ENCODE peak calls at places on chromosomes 16 and 17, in five cellular contexts. One of them, this sample, is unnamed.

GRCh38 chr16:66845791-66846221 is 1.6 kb downstream of the CA7 start:
- DNase-seq in GM12878: no peak
- DNase-seq in A549: no peak
- DNase-seq in HepG2: no peak
- DNase-seq in K562: no peak
- DNase-seq in this sample: no peak

GRCh38 chr17:76161619-76162222 is 20.7 kb upstream of the FOXJ1 start:
- DNase-seq in GM12878: no peak
- DNase-seq in A549: no peak
- DNase-seq in HepG2: no peak
- DNase-seq in K562: peak; percentile 43
- DNase-seq in this sample: no peak

GRCh38 chr16:89446136-89446974 is 44.0 kb downstream of the ANKRD11 start:
- DNase-seq in GM12878: no peak
- DNase-seq in A549: no peak
- DNase-seq in HepG2: no peak
- DNase-seq in K562: no peak
- DNase-seq in this sample: no peak

GRCh38 chr16:35639233-35640205 is 2180.1 kb downstream of the TP53TG3F start:
- DNase-seq in GM12878: no peak
- DNase-seq in A549: no peak
- DNase-seq in HepG2: no peak
- DNase-seq in K562: no peak
- DNase-seq in this sample: no peak

GRCh38 chr16:34050787-34051320 is 591.4 kb downstream of the TP53TG3F start:
- DNase-seq in GM12878: no peak
- DNase-seq in A549: no peak
- DNase-seq in HepG2: no peak
- DNase-seq in K562: no peak
- DNase-seq in this sample: no peak

GRCh38 chr16:64481497-64481896 is 640.4 kb downstream of the CDH11 start:
- DNase-seq in GM12878: no peak
- DNase-seq in A549: no peak
- DNase-seq in HepG2: no peak
- DNase-seq in K562: no peak
- DNase-seq in this sample: no peak

GRCh38 chr17:48060249-48060648 is 12.1 kb downstream of the NFE2L1 start:
- DNase-seq in GM12878: no peak
- DNase-seq in A549: no peak
- DNase-seq in HepG2: no peak
- DNase-seq in K562: peak; percentile 17
- DNase-seq in this sample: no peak

GRCh38 chr17:61366715-61367413 is 32.8 kb upstream of the TBX2 start:
- DNase-seq in GM12878: no peak
- DNase-seq in A549: no peak
- DNase-seq in HepG2: peak; percentile 96
- DNase-seq in K562: no peak
- DNase-seq in this sample: no peak

GRCh38 chr17:31385428-31386285 is 5.8 kb upstream of the RAB11FIP4 start:
- DNase-seq in GM12878: no peak
- DNase-seq in A549: no peak
- DNase-seq in HepG2: no peak
- DNase-seq in K562: no peak
- DNase-seq in this sample: peak; percentile 30

GRCh38 chr16:57477531-57478202 is 8.6 kb downstream of the DOK4 start:
- DNase-seq in GM12878: no peak
- DNase-seq in A549: no peak
- DNase-seq in HepG2: no peak
- DNase-seq in K562: no peak
- DNase-seq in this sample: no peak

GRCh38 chr17:69501591-69502468 is 87.3 kb downstream of the MAP2K6 start:
- DNase-seq in GM12878: no peak
- DNase-seq in A549: peak; percentile 37
- DNase-seq in HepG2: peak; percentile 78
- DNase-seq in K562: no peak
- DNase-seq in this sample: no peak

GRCh38 chr17:40825596-40825995 is 3.2 kb upstream of the KRT10 start:
- DNase-seq in GM12878: no peak
- DNase-seq in A549: no peak
- DNase-seq in HepG2: no peak
- DNase-seq in K562: no peak
- DNase-seq in this sample: no peak

GRCh38 chr16:74909665-74910064 is 75.3 kb downstream of the WDR59 start:
- DNase-seq in GM12878: no peak
- DNase-seq in A549: no peak
- DNase-seq in HepG2: no peak
- DNase-seq in K562: no peak
- DNase-seq in this sample: no peak

GRCh38 chr17:31515226-31515759 is 123.8 kb downstream of the RAB11FIP4 start:
- DNase-seq in GM12878: no peak
- DNase-seq in A549: no peak
- DNase-seq in HepG2: no peak
- DNase-seq in K562: no peak
- DNase-seq in this sample: no peak

GRCh38 chr17:32111141-32111771 is 31.0 kb upstream of the RHOT1 start:
- DNase-seq in GM12878: no peak
- DNase-seq in A549: no peak
- DNase-seq in HepG2: peak; percentile 52
- DNase-seq in K562: peak; percentile 46
- DNase-seq in this sample: peak; percentile 76

GRCh38 chr16:31008154-31008950 is 2.1 kb downstream of the STX1B start:
- DNase-seq in GM12878: no peak
- DNase-seq in A549: no peak
- DNase-seq in HepG2: no peak
- DNase-seq in K562: no peak
- DNase-seq in this sample: no peak

GRCh38 chr17:56676807-56677206 is 83.3 kb downstream of the NOG start:
- DNase-seq in GM12878: no peak
- DNase-seq in A549: no peak
- DNase-seq in HepG2: no peak
- DNase-seq in K562: no peak
- DNase-seq in this sample: no peak

GRCh38 chr17:49108318-49108717 is 24.3 kb upstream of the B4GALNT2 start:
- DNase-seq in GM12878: no peak
- DNase-seq in A549: peak; percentile 62
- DNase-seq in HepG2: no peak
- DNase-seq in K562: no peak
- DNase-seq in this sample: no peak

GRCh38 chr17:81976332-81977210 is 858 bp upstream of the ASPSCR1 start:
- DNase-seq in GM12878: no peak
- DNase-seq in A549: no peak
- DNase-seq in HepG2: no peak
- DNase-seq in K562: peak; percentile 48
- DNase-seq in this sample: peak; percentile 62

GRCh38 chr17:74732042-74732846 is 4.8 kb upstream of the RAB37 start:
- DNase-seq in GM12878: no peak
- DNase-seq in A549: no peak
- DNase-seq in HepG2: no peak
- DNase-seq in K562: no peak
- DNase-seq in this sample: no peak

GRCh38 chr16:80684136-80684765 is 120.1 kb downstream of the CDYL2 start:
- DNase-seq in GM12878: no peak
- DNase-seq in A549: no peak
- DNase-seq in HepG2: no peak
- DNase-seq in K562: no peak
- DNase-seq in this sample: no peak

GRCh38 chr17:57881783-57882291 is 32.0 kb upstream of the MRPS23 start:
- DNase-seq in GM12878: no peak
- DNase-seq in A549: no peak
- DNase-seq in HepG2: no peak
- DNase-seq in K562: no peak
- DNase-seq in this sample: no peak

GRCh38 chr16:67151431-67152097 is 766 bp upstream of the B3GNT9 start:
- DNase-seq in GM12878: no peak
- DNase-seq in A549: peak; percentile 36
- DNase-seq in HepG2: no peak
- DNase-seq in K562: no peak
- DNase-seq in this sample: no peak

GRCh38 chr17:1555618-1556471 is 6.7 kb downstream of the PITPNA start:
- DNase-seq in GM12878: peak; percentile 43
- DNase-seq in A549: no peak
- DNase-seq in HepG2: no peak
- DNase-seq in K562: no peak
- DNase-seq in this sample: no peak

GRCh38 chr16:57284206-57284951 is at the start of gene PLLP:
- DNase-seq in GM12878: no peak
- DNase-seq in A549: peak; percentile 69
- DNase-seq in HepG2: no peak
- DNase-seq in K562: peak; percentile 93
- DNase-seq in this sample: peak; percentile 87

GRCh38 chr17:31787082-31787481 is 72.0 kb downstream of the COPRS start:
- DNase-seq in GM12878: no peak
- DNase-seq in A549: no peak
- DNase-seq in HepG2: no peak
- DNase-seq in K562: no peak
- DNase-seq in this sample: no peak

GRCh38 chr16:10577305-10578202 is 2.8 kb downstream of the EMP2 start:
- DNase-seq in GM12878: no peak
- DNase-seq in A549: no peak
- DNase-seq in HepG2: no peak
- DNase-seq in K562: no peak
- DNase-seq in this sample: no peak

GRCh38 chr16:10579965-10580918 is at the start of gene EMP2:
- DNase-seq in GM12878: no peak
- DNase-seq in A549: peak; percentile 90
- DNase-seq in HepG2: peak; percentile 84
- DNase-seq in K562: peak; percentile 98
- DNase-seq in this sample: peak; percentile 90

GRCh38 chr16:10576390-10577304 is 3.8 kb downstream of the EMP2 start:
- DNase-seq in GM12878: no peak
- DNase-seq in A549: no peak
- DNase-seq in HepG2: no peak
- DNase-seq in K562: no peak
- DNase-seq in this sample: no peak

GRCh38 chr16:10579575-10579964 is 828 bp downstream of the EMP2 start:
- DNase-seq in GM12878: no peak
- DNase-seq in A549: no peak
- DNase-seq in HepG2: no peak
- DNase-seq in K562: no peak
- DNase-seq in this sample: no peak

GRCh38 chr16:10578474-10579316 is 1.7 kb downstream of the EMP2 start:
- DNase-seq in GM12878: no peak
- DNase-seq in A549: no peak
- DNase-seq in HepG2: peak; percentile 74
- DNase-seq in K562: no peak
- DNase-seq in this sample: no peak
- TF ChIP-seq POLR2A in GM12878: no peak
- TF ChIP-seq POLR2A in A549: no peak
- TF ChIP-seq POLR2A in HepG2: peak; percentile 58
- TF ChIP-seq POLR2A in K562: no peak
- TF ChIP-seq POLR2A in this sample: no peak

GRCh38 chr16:588889-589657 is 793 bp upstream of the RAB40C start:
- DNase-seq in GM12878: peak; percentile 75
- DNase-seq in A549: peak; percentile 81
- DNase-seq in HepG2: peak; percentile 89
- DNase-seq in K562: peak; percentile 88
- DNase-seq in this sample: peak; percentile 73
- TF ChIP-seq HDAC2 in GM12878: no peak
- TF ChIP-seq HDAC2 in A549: no peak
- TF ChIP-seq HDAC2 in HepG2: no peak
- TF ChIP-seq HDAC2 in K562: no peak
- TF ChIP-seq HDAC2 in this sample: no peak

DNA sequence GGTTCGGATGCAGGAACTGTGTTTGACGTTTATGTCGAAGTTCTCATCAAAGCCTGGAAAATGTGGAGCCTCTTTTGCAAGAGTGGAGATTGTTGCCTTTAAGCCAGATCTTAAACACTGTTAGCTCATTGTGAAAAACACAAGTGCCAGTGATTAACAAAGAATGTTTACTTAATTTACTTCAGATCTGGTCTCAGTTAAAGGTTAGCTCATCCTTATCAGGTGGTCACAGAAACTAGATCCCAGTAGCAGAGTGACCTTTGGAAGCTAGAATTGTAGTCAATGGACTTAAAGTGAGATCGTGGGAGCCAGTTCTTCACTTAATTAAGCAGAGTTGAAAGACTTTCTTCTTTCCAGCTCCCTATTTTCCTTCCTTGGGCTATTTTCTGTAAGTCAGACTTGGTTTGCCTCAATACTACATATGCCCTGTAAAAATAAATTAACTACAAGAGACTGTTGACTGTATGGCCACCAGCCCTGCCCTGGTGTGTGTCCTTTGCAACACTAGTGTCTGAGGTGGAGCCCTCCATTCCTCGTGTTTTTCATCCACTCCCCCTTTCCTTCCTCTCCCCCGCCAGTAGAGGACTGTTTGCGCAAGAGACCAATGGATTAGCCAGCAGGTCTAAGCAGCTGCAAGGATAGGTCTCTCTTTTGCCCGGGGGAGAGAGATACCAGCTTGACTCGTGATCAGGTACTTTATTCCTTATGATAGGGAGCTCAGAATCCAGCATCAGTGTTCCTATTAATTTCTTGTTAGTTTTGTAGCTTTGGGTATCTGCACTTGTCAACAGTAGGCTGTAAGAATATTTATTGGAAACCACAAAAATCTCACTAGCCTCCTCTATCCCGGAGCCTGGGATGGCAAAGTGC is 20.2 kb downstream of the FBXO39 start:
- DNase-seq in GM12878: no peak
- DNase-seq in A549: no peak
- DNase-seq in HepG2: peak; percentile 86
- DNase-seq in K562: no peak
- DNase-seq in this sample: no peak
- TF ChIP-seq POLR2A in GM12878: no peak
- TF ChIP-seq POLR2A in A549: no peak
- TF ChIP-seq POLR2A in HepG2: no peak
- TF ChIP-seq POLR2A in K562: no peak
- TF ChIP-seq POLR2A in this sample: no peak

GRCh38 chr16:48029768-48030167 is 126.0 kb downstream of the ABCC12 start:
- DNase-seq in GM12878: no peak
- DNase-seq in A549: no peak
- DNase-seq in HepG2: no peak
- DNase-seq in K562: no peak
- DNase-seq in this sample: no peak
- TF ChIP-seq HDAC2 in GM12878: no peak
- TF ChIP-seq HDAC2 in A549: no peak
- TF ChIP-seq HDAC2 in HepG2: no peak
- TF ChIP-seq HDAC2 in K562: no peak
- TF ChIP-seq HDAC2 in this sample: no peak